ENCODE peak calls at places on chromosomes 12 and 14, in nine cellular contexts. T, C, U, D, Y, J, X, N and O are unnamed samples. For H3K9me3, the result is how much of the 10 kb centered on the place peaks cover.

GRCh38 chr12:14510574-14510973 is 57.1 kb downstream of the PLBD1 start:
- DNase-seq in T (no peak), C (no peak), U (no peak), D (peak), Y (no peak), J (no peak), X (no peak), N (no peak), O (no peak)

GRCh38 chr14:65229431-65230286 is 127.3 kb upstream of the MAX start:
- DNase-seq in T (no peak), C (peak), U (peak), D (peak), Y (no peak), J (peak), X (no peak), N (peak), O (no peak)

GRCh38 chr14:75280448-75280830 is 1.8 kb downstream of the FOS start:
- DNase-seq in T (peak), C (no peak), U (no peak), D (no peak), Y (no peak), J (no peak), X (no peak), N (no peak), O (no peak)

GRCh38 chr12:50282581-50283229 is 615 bp downstream of the LIMA1 start:
- DNase-seq in T (no peak), C (no peak), U (no peak), D (no peak), Y (peak), J (no peak), X (peak), N (no peak), O (peak)

GRCh38 chr14:50383618-50384225 is 13.0 kb downstream of the CDKL1 start:
- DNase-seq in T (no peak), C (no peak), U (no peak), D (no peak), Y (no peak), J (peak), X (no peak), N (no peak), O (no peak)

GRCh38 chr12:68086019-68086603 is 73.4 kb downstream of the IFNG start:
- DNase-seq in T (no peak), C (no peak), U (no peak), D (no peak), Y (no peak), J (no peak), X (no peak), N (no peak), O (no peak)

GRCh38 chr12:122855985-122856831 is 21.0 kb downstream of the HIP1R start:
- DNase-seq in T (no peak), C (peak), U (no peak), D (no peak), Y (no peak), J (no peak), X (no peak), N (no peak), O (no peak)

GRCh38 chr14:101876539-101876938 is 87.8 kb upstream of the DYNC1H1 start:
- DNase-seq in T (peak), C (peak), U (peak), D (peak), Y (peak), J (no peak), X (no peak), N (no peak), O (no peak)

GRCh38 chr12:54749191-54749818 is 101.1 kb upstream of the DCD start:
- DNase-seq in T (no peak), C (no peak), U (no peak), D (peak), Y (no peak), J (peak), X (peak), N (peak), O (peak)

GRCh38 chr12:76720068-76720467 is 43.8 kb upstream of the ZDHHC17 start:
- DNase-seq in T (no peak), C (no peak), U (no peak), D (no peak), Y (no peak), J (no peak), X (peak), N (no peak), O (no peak)

GRCh38 chr14:39367387-39367751 is 64.9 kb downstream of the FBXO33 start:
- DNase-seq in T (no peak), C (no peak), U (no peak), D (no peak), Y (no peak), J (peak), X (no peak), N (no peak), O (no peak)

GRCh38 chr12:131449027-131449426 is 261.9 kb upstream of the SFSWAP start:
- DNase-seq in T (no peak), C (no peak), U (no peak), D (no peak), Y (no peak), J (no peak), X (no peak), N (no peak), O (no peak)

GRCh38 chr14:61532818-61533217 is 162.5 kb upstream of the HIF1A start:
- DNase-seq in T (no peak), C (no peak), U (no peak), D (no peak), Y (no peak), J (no peak), X (no peak), N (no peak), O (no peak)

GRCh38 chr12:19171731-19172130 is 42.2 kb downstream of the PLEKHA5 start:
- DNase-seq in T (no peak), C (no peak), U (no peak), D (no peak), Y (no peak), J (no peak), X (peak), N (no peak), O (no peak)

DNA sequence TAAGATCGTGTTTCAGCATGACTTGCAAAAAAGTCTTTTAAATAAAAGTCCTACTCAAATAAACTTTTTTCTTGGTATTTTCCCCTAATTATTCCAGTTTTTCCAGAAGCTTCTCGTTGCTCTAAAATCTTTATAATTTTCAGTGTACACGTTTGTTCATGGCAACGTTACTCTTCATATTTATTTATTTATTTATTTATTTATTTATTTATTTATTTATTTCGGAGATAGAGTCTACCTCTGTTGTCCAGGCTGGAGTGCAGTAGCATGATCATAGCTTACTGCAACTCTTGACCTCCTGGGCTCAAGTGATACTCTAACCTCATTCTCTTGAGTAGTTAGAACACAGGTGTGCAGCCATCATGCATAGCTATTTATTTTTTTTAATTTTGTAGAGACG is 438.3 kb upstream of the MDGA2 start:
- DNase-seq in T (no peak), C (no peak), U (no peak), D (no peak), Y (no peak), J (no peak), X (no peak), N (no peak), O (no peak)
- H3K9me3 ChIP-seq in T (under half), C (under half), U (under half), D (under half), Y (under half), J (under half), X (under half), N (under half), O (under half)

GRCh38 chr14:106831322-106831720 is 1304.9 kb downstream of the TMEM121 start:
- DNase-seq in T (no peak), C (peak), U (peak), D (peak), Y (no peak), J (no peak), X (no peak), N (no peak), O (peak)
- H3K9me3 ChIP-seq in T (under half), C (under half), U (under half), D (under half), Y (under half), J (under half), X (under half), N (under half), O (under half)

GRCh38 chr12:73067616-73068015 is 795.4 kb downstream of the TRHDE start:
- DNase-seq in T (no peak), C (no peak), U (no peak), D (no peak), Y (no peak), J (no peak), X (no peak), N (no peak), O (no peak)
- H3K9me3 ChIP-seq in T (under half), C (under half), U (under half), D (under half), Y (under half), J (under half), X (under half), N (under half), O (under half)

GRCh38 chr14:105842105-105842504 is 315.7 kb downstream of the TMEM121 start:
- DNase-seq in T (no peak), C (no peak), U (no peak), D (peak), Y (no peak), J (no peak), X (no peak), N (no peak), O (no peak)

GRCh38 chr14:105844047-105844630 is 317.8 kb downstream of the TMEM121 start:
- DNase-seq in T (no peak), C (no peak), U (no peak), D (peak), Y (peak), J (no peak), X (no peak), N (no peak), O (no peak)

GRCh38 chr14:105841022-105842009 is 314.9 kb downstream of the TMEM121 start:
- DNase-seq in T (no peak), C (no peak), U (no peak), D (peak), Y (peak), J (no peak), X (no peak), N (no peak), O (no peak)

GRCh38 chr14:105844810-105845724 is 318.7 kb downstream of the TMEM121 start:
- DNase-seq in T (no peak), C (no peak), U (no peak), D (peak), Y (peak), J (no peak), X (no peak), N (no peak), O (no peak)

GRCh38 chr14:105843444-105844046 is 317.2 kb downstream of the TMEM121 start:
- DNase-seq in T (no peak), C (no peak), U (no peak), D (peak), Y (peak), J (no peak), X (no peak), N (no peak), O (no peak)
- H3K9me3 ChIP-seq in T (under half), C (under half), U (under half), D (under half), Y (under half), J (under half), X (under half), N (under half), O (under half)

DNA sequence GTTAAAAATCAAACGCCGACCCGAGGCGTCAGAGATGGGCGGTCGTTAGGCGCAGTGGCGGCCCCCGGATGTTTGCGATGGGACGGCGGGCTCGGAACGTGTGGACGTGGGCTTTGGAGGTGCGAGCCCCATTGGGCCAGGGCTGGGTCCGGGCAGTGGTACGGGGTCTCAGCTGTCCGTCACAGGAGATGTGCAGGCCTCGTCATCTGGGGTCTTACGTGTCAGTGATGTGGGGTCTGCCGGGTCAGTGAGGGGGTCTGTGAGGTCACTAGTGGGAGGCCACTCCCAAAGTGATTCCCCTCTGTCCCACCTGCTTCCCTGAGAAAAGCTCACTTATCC is 21.6 kb upstream of the CHFR start:
- DNase-seq in T (no peak), C (no peak), U (no peak), D (no peak), Y (no peak), J (no peak), X (no peak), N (no peak), O (no peak)
- H3K9me3 ChIP-seq in T (under half), C (under half), U (under half), D (under half), Y (under half), J (under half), X (under half), N (under half), O (half or more)